ENCODE peak calls at places on chromosomes 16 and 17, in seven cellular contexts. One of them, this sample, is unnamed. For H3K36me3, the result is how much of the 10 kb centered on the place peaks cover.

GRCh38 chr17:41060052-41060604 is at the start of gene KRTAP2-3:
- DNase-seq in left ventricle myocardium inferior: no peak
- DNase-seq in heart right ventricle: no peak
- DNase-seq in right lobe of liver: no peak
- DNase-seq in ovary: no peak
- DNase-seq in keratinocyte: peak
- DNase-seq in colonic mucosa: no peak
- DNase-seq in this sample: peak

GRCh38 chr17:44970136-44970737 is 2.1 kb upstream of the C1QL1 start:
- DNase-seq in left ventricle myocardium inferior: peak
- DNase-seq in heart right ventricle: peak
- DNase-seq in right lobe of liver: no peak
- DNase-seq in ovary: peak
- DNase-seq in keratinocyte: no peak
- DNase-seq in colonic mucosa: no peak
- DNase-seq in this sample: no peak

GRCh38 chr17:34452769-34453168 is 89.7 kb upstream of the CCL1 start:
- DNase-seq in left ventricle myocardium inferior: no peak
- DNase-seq in heart right ventricle: no peak
- DNase-seq in right lobe of liver: no peak
- DNase-seq in ovary: no peak
- DNase-seq in keratinocyte: no peak
- DNase-seq in colonic mucosa: no peak
- DNase-seq in this sample: no peak

GRCh38 chr17:48563385-48563838 is 14.7 kb downstream of the HOXB4 start:
- DNase-seq in left ventricle myocardium inferior: no peak
- DNase-seq in heart right ventricle: no peak
- DNase-seq in right lobe of liver: no peak
- DNase-seq in ovary: no peak
- DNase-seq in keratinocyte: no peak
- DNase-seq in colonic mucosa: no peak
- DNase-seq in this sample: no peak

GRCh38 chr16:86836503-86837125 is 258.3 kb downstream of the FOXL1 start:
- DNase-seq in left ventricle myocardium inferior: no peak
- DNase-seq in heart right ventricle: no peak
- DNase-seq in right lobe of liver: no peak
- DNase-seq in ovary: no peak
- DNase-seq in keratinocyte: no peak
- DNase-seq in colonic mucosa: no peak
- DNase-seq in this sample: peak

GRCh38 chr17:27466748-27467375 is 10.6 kb downstream of the KSR1 start:
- DNase-seq in left ventricle myocardium inferior: no peak
- DNase-seq in heart right ventricle: no peak
- DNase-seq in right lobe of liver: no peak
- DNase-seq in ovary: no peak
- DNase-seq in keratinocyte: no peak
- DNase-seq in colonic mucosa: no peak
- DNase-seq in this sample: no peak

GRCh38 chr17:60345233-60345632 is 46.7 kb downstream of the USP32 start:
- DNase-seq in left ventricle myocardium inferior: no peak
- DNase-seq in heart right ventricle: no peak
- DNase-seq in right lobe of liver: no peak
- DNase-seq in ovary: no peak
- DNase-seq in keratinocyte: no peak
- DNase-seq in colonic mucosa: no peak
- DNase-seq in this sample: no peak

GRCh38 chr17:69539781-69540319 is 125.4 kb downstream of the MAP2K6 start:
- DNase-seq in left ventricle myocardium inferior: no peak
- DNase-seq in heart right ventricle: no peak
- DNase-seq in right lobe of liver: no peak
- DNase-seq in ovary: no peak
- DNase-seq in keratinocyte: no peak
- DNase-seq in colonic mucosa: peak
- DNase-seq in this sample: peak

GRCh38 chr16:75262104-75262799 is 10.8 kb upstream of the BCAR1 start:
- DNase-seq in left ventricle myocardium inferior: peak
- DNase-seq in heart right ventricle: peak
- DNase-seq in right lobe of liver: peak
- DNase-seq in ovary: peak
- DNase-seq in keratinocyte: no peak
- DNase-seq in colonic mucosa: peak
- DNase-seq in this sample: no peak

GRCh38 chr16:67936876-67937605 is 391 bp upstream of the PSMB10 start:
- DNase-seq in left ventricle myocardium inferior: no peak
- DNase-seq in heart right ventricle: no peak
- DNase-seq in right lobe of liver: no peak
- DNase-seq in ovary: no peak
- DNase-seq in keratinocyte: no peak
- DNase-seq in colonic mucosa: no peak
- DNase-seq in this sample: no peak

GRCh38 chr17:2081564-2081963 is 26.7 kb downstream of the HIC1 start:
- DNase-seq in left ventricle myocardium inferior: no peak
- DNase-seq in heart right ventricle: no peak
- DNase-seq in right lobe of liver: no peak
- DNase-seq in ovary: no peak
- DNase-seq in keratinocyte: no peak
- DNase-seq in colonic mucosa: no peak
- DNase-seq in this sample: no peak

GRCh38 chr17:60223456-60223855 is 73.7 kb downstream of the CA4 start:
- DNase-seq in left ventricle myocardium inferior: no peak
- DNase-seq in heart right ventricle: no peak
- DNase-seq in right lobe of liver: no peak
- DNase-seq in ovary: no peak
- DNase-seq in keratinocyte: no peak
- DNase-seq in colonic mucosa: no peak
- DNase-seq in this sample: no peak

GRCh38 chr17:31216053-31216751 is 80.8 kb downstream of the OMG start:
- DNase-seq in left ventricle myocardium inferior: no peak
- DNase-seq in heart right ventricle: no peak
- DNase-seq in right lobe of liver: no peak
- DNase-seq in ovary: no peak
- DNase-seq in keratinocyte: no peak
- DNase-seq in colonic mucosa: no peak
- DNase-seq in this sample: peak

GRCh38 chr16:78452030-78452429 is 352.6 kb downstream of the WWOX start:
- DNase-seq in left ventricle myocardium inferior: no peak
- DNase-seq in heart right ventricle: no peak
- DNase-seq in right lobe of liver: no peak
- DNase-seq in ovary: no peak
- DNase-seq in keratinocyte: no peak
- DNase-seq in colonic mucosa: no peak
- DNase-seq in this sample: no peak

GRCh38 chr16:50625374-50625773 is 55.7 kb downstream of the SNX20 start:
- DNase-seq in left ventricle myocardium inferior: no peak
- DNase-seq in heart right ventricle: no peak
- DNase-seq in right lobe of liver: no peak
- DNase-seq in ovary: no peak
- DNase-seq in keratinocyte: no peak
- DNase-seq in colonic mucosa: no peak
- DNase-seq in this sample: no peak

GRCh38 chr17:62216847-62217246 is 151.8 kb upstream of the MED13 start:
- DNase-seq in left ventricle myocardium inferior: no peak
- DNase-seq in heart right ventricle: no peak
- DNase-seq in right lobe of liver: no peak
- DNase-seq in ovary: no peak
- DNase-seq in keratinocyte: no peak
- DNase-seq in colonic mucosa: no peak
- DNase-seq in this sample: no peak

GRCh38 chr16:6889106-6889505 is 443.5 kb upstream of the RBFOX1 start:
- DNase-seq in left ventricle myocardium inferior: no peak
- DNase-seq in heart right ventricle: no peak
- DNase-seq in right lobe of liver: no peak
- DNase-seq in ovary: no peak
- DNase-seq in keratinocyte: no peak
- DNase-seq in colonic mucosa: no peak
- DNase-seq in this sample: no peak

GRCh38 chr17:8223356-8224063 is 13.1 kb upstream of the AURKB start:
- DNase-seq in left ventricle myocardium inferior: peak
- DNase-seq in heart right ventricle: peak
- DNase-seq in right lobe of liver: peak
- DNase-seq in ovary: peak
- DNase-seq in keratinocyte: no peak
- DNase-seq in colonic mucosa: peak
- DNase-seq in this sample: no peak

GRCh38 chr17:42554250-42555121 is 1.8 kb downstream of the HSD17B1 start:
- DNase-seq in left ventricle myocardium inferior: peak
- DNase-seq in heart right ventricle: peak
- DNase-seq in right lobe of liver: peak
- DNase-seq in ovary: peak
- DNase-seq in keratinocyte: no peak
- DNase-seq in colonic mucosa: peak
- DNase-seq in this sample: no peak

GRCh38 chr16:78184554-78185183 is 85.2 kb downstream of the WWOX start:
- DNase-seq in left ventricle myocardium inferior: no peak
- DNase-seq in heart right ventricle: no peak
- DNase-seq in right lobe of liver: no peak
- DNase-seq in ovary: no peak
- DNase-seq in keratinocyte: no peak
- DNase-seq in colonic mucosa: no peak
- DNase-seq in this sample: peak

GRCh38 chr17:34827008-34827407 is 134.3 kb downstream of the CCT6B start:
- DNase-seq in left ventricle myocardium inferior: no peak
- DNase-seq in heart right ventricle: no peak
- DNase-seq in right lobe of liver: no peak
- DNase-seq in ovary: no peak
- DNase-seq in keratinocyte: no peak
- DNase-seq in colonic mucosa: peak
- DNase-seq in this sample: no peak

GRCh38 chr17:28381141-28381825 is 9.8 kb downstream of the SARM1 start:
- DNase-seq in left ventricle myocardium inferior: no peak
- DNase-seq in heart right ventricle: no peak
- DNase-seq in right lobe of liver: peak
- DNase-seq in ovary: peak
- DNase-seq in keratinocyte: no peak
- DNase-seq in colonic mucosa: peak
- DNase-seq in this sample: no peak

GRCh38 chr17:42814633-42815399 is 9.3 kb downstream of the BECN1 start:
- DNase-seq in left ventricle myocardium inferior: no peak
- DNase-seq in heart right ventricle: no peak
- DNase-seq in right lobe of liver: no peak
- DNase-seq in ovary: no peak
- DNase-seq in keratinocyte: no peak
- DNase-seq in colonic mucosa: no peak
- DNase-seq in this sample: peak

DNA sequence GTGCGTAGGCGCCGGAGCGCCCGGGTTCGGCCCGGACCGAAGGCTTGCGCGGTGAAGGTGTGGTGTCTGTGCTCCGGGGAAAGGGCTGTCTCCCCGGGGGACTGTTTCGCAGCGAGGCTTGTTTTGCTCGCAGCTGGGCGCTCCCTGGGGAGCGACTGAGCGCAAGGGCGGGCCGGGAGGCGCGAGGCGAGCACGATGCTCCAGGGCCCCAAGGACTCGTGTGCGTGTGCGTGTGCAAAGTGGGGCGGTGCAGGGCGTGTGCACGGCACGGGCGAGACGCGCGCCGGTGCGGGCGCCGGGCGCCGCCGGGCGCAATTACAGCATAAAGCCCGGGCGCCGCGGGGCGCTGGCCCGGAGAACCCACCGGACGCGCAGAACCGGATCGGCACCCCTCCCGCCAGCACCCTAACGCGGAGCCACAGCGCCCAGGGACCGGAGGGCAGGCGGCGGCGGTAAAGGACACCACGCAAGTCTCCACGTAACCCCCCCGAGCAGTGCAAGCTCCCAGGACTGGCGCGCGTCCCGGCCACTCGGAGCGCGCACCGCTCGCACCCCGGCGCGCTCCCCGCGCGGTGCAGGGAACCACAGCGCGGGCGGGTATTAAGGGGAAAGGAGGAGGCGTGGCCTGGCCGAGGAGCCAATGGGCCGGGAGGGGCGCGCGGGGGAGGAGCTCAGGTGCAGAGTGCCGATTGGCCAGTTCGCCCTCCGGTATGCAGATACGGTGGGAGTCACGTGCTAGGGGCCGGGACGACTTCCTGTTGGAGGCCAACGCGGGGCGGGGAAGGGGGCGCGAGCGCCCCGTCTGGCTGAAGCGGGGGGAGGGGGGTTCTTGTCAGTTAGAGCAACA is at the start of gene TNRC6C:
- DNase-seq in left ventricle myocardium inferior: peak
- DNase-seq in heart right ventricle: peak
- DNase-seq in right lobe of liver: peak
- DNase-seq in ovary: peak
- DNase-seq in keratinocyte: peak
- DNase-seq in colonic mucosa: peak
- DNase-seq in this sample: peak
- TF ChIP-seq CTCF in left ventricle myocardium inferior: peak
- TF ChIP-seq CTCF in heart right ventricle: peak
- TF ChIP-seq CTCF in right lobe of liver: no peak
- TF ChIP-seq CTCF in ovary: peak
- TF ChIP-seq CTCF in keratinocyte: no peak
- TF ChIP-seq CTCF in colonic mucosa: no peak
- TF ChIP-seq CTCF in this sample: peak

DNA sequence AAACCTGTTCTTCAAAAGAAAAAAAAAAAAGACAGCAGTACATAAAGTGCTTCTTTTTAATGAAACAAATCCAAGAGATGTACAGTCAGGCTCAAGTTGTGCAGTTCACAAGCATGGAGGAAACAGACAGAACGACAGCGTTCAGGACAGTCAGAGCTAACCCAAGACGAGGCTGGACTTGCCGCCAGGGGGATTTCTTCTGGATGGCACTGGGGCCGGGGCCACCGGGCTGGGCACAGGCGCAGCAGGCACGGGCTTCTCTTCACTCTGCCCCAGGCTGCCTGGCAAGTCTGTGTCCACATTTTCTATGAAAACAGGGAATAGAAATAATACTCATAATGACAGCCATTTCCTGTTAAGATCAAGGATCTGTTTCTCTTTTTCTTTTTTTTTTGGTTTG is 4.4 kb upstream of the NT5C start:
- DNase-seq in left ventricle myocardium inferior: no peak
- DNase-seq in heart right ventricle: no peak
- DNase-seq in right lobe of liver: no peak
- DNase-seq in ovary: no peak
- DNase-seq in keratinocyte: no peak
- DNase-seq in colonic mucosa: no peak
- DNase-seq in this sample: no peak
- H3K36me3 ChIP-seq in left ventricle myocardium inferior: under half
- H3K36me3 ChIP-seq in heart right ventricle: under half
- H3K36me3 ChIP-seq in right lobe of liver: under half
- H3K36me3 ChIP-seq in ovary: under half
- H3K36me3 ChIP-seq in keratinocyte: under half
- H3K36me3 ChIP-seq in colonic mucosa: under half
- H3K36me3 ChIP-seq in this sample: under half

GRCh38 chr17:73582821-73583220 is 61.4 kb downstream of the SDK2 start:
- DNase-seq in left ventricle myocardium inferior: no peak
- DNase-seq in heart right ventricle: no peak
- DNase-seq in right lobe of liver: no peak
- DNase-seq in ovary: no peak
- DNase-seq in keratinocyte: no peak
- DNase-seq in colonic mucosa: no peak
- DNase-seq in this sample: no peak
- TF ChIP-seq CTCF in left ventricle myocardium inferior: no peak
- TF ChIP-seq CTCF in heart right ventricle: no peak
- TF ChIP-seq CTCF in right lobe of liver: no peak
- TF ChIP-seq CTCF in ovary: no peak
- TF ChIP-seq CTCF in keratinocyte: no peak
- TF ChIP-seq CTCF in colonic mucosa: no peak
- TF ChIP-seq CTCF in this sample: no peak

DNA sequence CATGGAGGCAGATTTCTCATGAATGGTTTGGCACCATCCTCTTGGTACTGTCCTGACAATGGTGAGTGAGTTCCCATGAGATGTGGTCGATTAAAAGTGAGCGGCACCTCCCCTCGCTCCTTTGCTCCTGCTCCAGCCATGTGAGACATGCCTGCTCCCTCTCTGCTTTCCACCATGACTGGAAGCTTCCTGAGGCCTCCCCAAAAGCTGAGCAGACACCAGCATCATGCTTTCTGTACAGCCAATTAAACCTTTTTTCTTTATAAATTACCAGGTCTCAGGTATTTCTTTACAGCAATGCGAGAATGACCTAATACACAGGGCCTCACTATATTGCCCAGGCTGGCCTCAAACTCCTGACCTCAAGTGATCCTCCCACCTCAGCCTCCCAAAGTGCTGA is 12.1 kb downstream of the ZNF500 start:
- DNase-seq in left ventricle myocardium inferior: no peak
- DNase-seq in heart right ventricle: no peak
- DNase-seq in right lobe of liver: no peak
- DNase-seq in ovary: no peak
- DNase-seq in keratinocyte: no peak
- DNase-seq in colonic mucosa: no peak
- DNase-seq in this sample: no peak
- H3K36me3 ChIP-seq in left ventricle myocardium inferior: half or more
- H3K36me3 ChIP-seq in heart right ventricle: under half
- H3K36me3 ChIP-seq in right lobe of liver: under half
- H3K36me3 ChIP-seq in ovary: under half
- H3K36me3 ChIP-seq in keratinocyte: under half
- H3K36me3 ChIP-seq in colonic mucosa: under half
- H3K36me3 ChIP-seq in this sample: under half

This sample was measured in BJ.